ENCODE peak calls at places on chromosomes 4 and X, in four cellular contexts. P is lung, A is tibial artery, D is SJCRH30. I is an unnamed sample. For H3K9me3, the result is how much of the 10 kb centered on the place peaks cover.

GRCh38 chrX:102712967-102713677 is 874 bp downstream of the GPRASP2 start:
- DNase-seq in P (no peak), A (peak), D (no peak), I (peak)

GRCh38 chr4:101349346-101350064 is 2.2 kb upstream of the PPP3CA start:
- DNase-seq in P (peak), A (peak), D (no peak), I (peak)

GRCh38 chrX:65985922-65986588 is 53.8 kb downstream of the VSIG4 start:
- DNase-seq in P (peak), A (no peak), D (peak), I (no peak)

GRCh38 chrX:69504626-69505612 is 793 bp downstream of the NALF2 start:
- DNase-seq in P (peak), A (no peak), D (no peak), I (no peak)

GRCh38 chr4:25667931-25668557 is 12.4 kb downstream of the SLC34A2 start:
- DNase-seq in P (no peak), A (no peak), D (peak), I (no peak)

GRCh38 chr4:137956256-137956655 is 285.9 kb downstream of the SLC7A11 start:
- DNase-seq in P (no peak), A (no peak), D (no peak), I (no peak)

GRCh38 chr4:82623284-82623683 is 61.5 kb upstream of the TMEM150C start:
- DNase-seq in P (no peak), A (no peak), D (no peak), I (no peak)

GRCh38 chr4:128601992-128602695 is 207.4 kb upstream of the JADE1 start:
- DNase-seq in P (no peak), A (peak), D (no peak), I (no peak)

GRCh38 chr4:128416921-128417320 is 129.3 kb upstream of the PGRMC2 start:
- DNase-seq in P (no peak), A (no peak), D (no peak), I (no peak)

DNA sequence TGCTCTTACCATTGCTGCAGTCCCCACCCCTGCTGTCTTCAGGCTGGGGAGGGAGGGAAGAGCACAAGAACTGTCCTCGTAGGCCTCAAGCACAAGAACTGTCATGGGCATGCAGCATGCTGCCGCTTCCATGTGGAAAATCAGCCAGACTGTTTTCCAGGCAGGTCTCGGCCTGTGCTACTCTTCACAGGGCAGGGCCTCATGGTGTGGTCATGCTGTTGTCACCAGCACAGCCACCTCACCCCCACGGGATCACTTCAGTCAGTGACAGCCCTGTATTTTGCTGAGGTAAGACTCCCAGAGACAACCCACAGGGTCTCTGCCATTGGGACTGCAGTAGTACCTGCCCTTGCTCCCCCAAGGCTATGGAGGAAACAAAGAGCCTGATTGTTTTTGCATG is 205.3 kb downstream of the NAP1L3 start:
- DNase-seq in P (no peak), A (no peak), D (no peak), I (no peak)
- H3K9me3 ChIP-seq in P (under half), A (under half), D (under half), I (under half)

GRCh38 chrX:22968494-22968893 is 31.3 kb upstream of the DDX53 start:
- DNase-seq in P (no peak), A (no peak), D (no peak), I (no peak)
- H3K9me3 ChIP-seq in P (under half), A (under half), D (under half), I (under half)

DNA sequence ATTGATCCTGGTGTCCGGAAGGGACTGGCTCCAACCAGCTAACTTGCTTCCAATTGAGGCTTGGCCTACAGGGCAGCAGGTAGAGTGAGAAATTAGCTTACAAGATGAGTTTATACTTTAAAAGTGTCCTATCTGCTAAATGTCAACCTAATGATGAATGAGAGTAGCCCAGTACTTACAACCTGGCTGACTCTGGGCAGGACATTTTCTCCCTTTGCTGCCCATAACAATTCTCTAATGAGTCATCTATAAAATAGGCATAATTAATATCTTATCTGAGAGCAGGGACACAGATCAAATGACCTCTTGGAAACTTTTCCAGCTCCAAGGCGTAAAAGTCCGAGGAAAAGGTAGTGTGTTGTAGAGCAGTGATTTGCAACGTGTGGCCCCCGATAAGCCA is 398.4 kb upstream of the BOD1L1 start:
- DNase-seq in P (no peak), A (no peak), D (no peak), I (no peak)
- H3K9me3 ChIP-seq in P (under half), A (under half), D (under half), I (under half)

GRCh38 chrX:94551831-94552230 is 877.8 kb downstream of the FAM133A start:
- DNase-seq in P (no peak), A (no peak), D (no peak), I (no peak)
- H3K9me3 ChIP-seq in P (under half), A (under half), D (under half), I (under half)

I was measured in pancreas.